ENCODE peak calls at places on chromosomes 3 and 15, in ten cellular contexts. Y is Ammon's horn; W is posterior cingulate gyrus; P is H1; B is chondrocyte; K is pancreas; M is activated CD4-positive, alpha-beta memory T cell treated with anti-CD3 and anti-CD28 coated beads, Interleukin-2, amount 10 ng/mL, durations not matched to agents 7 days and 5 days; Z is NCI-H748 treated with DMSO at 0.1 percent for 48 hours; X is NCI-H2081; U is stimulated activated CD4-positive, alpha-beta T cell treated with anti-CD3 and anti-CD28 coated beads, Interleukin-2, amount 100 ng/mL, for 24 hours. J is an unnamed sample.

GRCh38 chr15:36644156-36644896 is 64.9 kb downstream of the CDIN1 start:
- DNase-seq in Y (no peak), W (no peak), P (no peak), B (no peak), K (no peak), M (no peak), Z (no peak), X (peak; percentile 84), U (no peak), J (no peak)

GRCh38 chr15:74433592-74434259 is at the start of gene SEMA7A:
- DNase-seq in Y (peak; percentile 92), W (peak; percentile 82), P (peak; percentile 89), B (no peak), K (peak; percentile 82), M (peak; percentile 86), Z (peak; percentile 30), X (peak; percentile 64), U (peak; percentile 81), J (peak; percentile 92)

GRCh38 chr15:36208868-36209582 is 370.4 kb upstream of the CDIN1 start:
- DNase-seq in Y (no peak), W (no peak), P (no peak), B (no peak), K (no peak), M (no peak), Z (no peak), X (no peak), U (no peak), J (no peak)

GRCh38 chr3:177498037-177498857 is 301.0 kb upstream of the TBL1XR1 start:
- DNase-seq in Y (no peak), W (no peak), P (no peak), B (no peak), K (peak; percentile 77), M (no peak), Z (no peak), X (no peak), U (no peak), J (no peak)

GRCh38 chr15:74159773-74160172 is 13.7 kb upstream of the ISLR start:
- DNase-seq in Y (no peak), W (no peak), P (no peak), B (no peak), K (no peak), M (no peak), Z (no peak), X (no peak), U (no peak), J (no peak)

GRCh38 chr15:60184579-60184978 is 180.5 kb downstream of the FOXB1 start:
- DNase-seq in Y (no peak), W (no peak), P (no peak), B (no peak), K (no peak), M (no peak), Z (no peak), X (no peak), U (no peak), J (no peak)

GRCh38 chr3:119375510-119375909 is 81.3 kb downstream of the ARHGAP31 start:
- DNase-seq in Y (no peak), W (no peak), P (no peak), B (no peak), K (no peak), M (no peak), Z (no peak), X (no peak), U (no peak), J (no peak)

GRCh38 chr3:126314305-126315082 is 42.7 kb downstream of the KLF15 start:
- DNase-seq in Y (no peak), W (no peak), P (peak; percentile 29), B (no peak), K (no peak), M (no peak), Z (no peak), X (no peak), U (no peak), J (peak; percentile 37)

GRCh38 chr15:71183063-71183462 is 67.8 kb downstream of the THSD4 start:
- DNase-seq in Y (no peak), W (no peak), P (no peak), B (no peak), K (no peak), M (no peak), Z (no peak), X (no peak), U (no peak), J (peak; percentile 9)

GRCh38 chr3:53970656-53971055 is 79.0 kb upstream of the SELENOK start:
- DNase-seq in Y (no peak), W (no peak), P (peak; percentile 50), B (no peak), K (no peak), M (no peak), Z (no peak), X (no peak), U (no peak), J (no peak)

GRCh38 chr3:165451671-165452070 is 255.5 kb upstream of the SLITRK3 start:
- DNase-seq in Y (no peak), W (no peak), P (no peak), B (no peak), K (no peak), M (no peak), Z (no peak), X (no peak), U (no peak), J (no peak)

GRCh38 chr3:100875239-100875638 is 118.0 kb downstream of the ABI3BP start:
- DNase-seq in Y (peak; percentile 32), W (no peak), P (no peak), B (no peak), K (peak; percentile 89), M (no peak), Z (no peak), X (peak; percentile 49), U (no peak), J (no peak)

GRCh38 chr3:152352559-152352958 is 83.8 kb downstream of the MBNL1 start:
- DNase-seq in Y (no peak), W (no peak), P (no peak), B (no peak), K (no peak), M (no peak), Z (no peak), X (no peak), U (no peak), J (no peak)

GRCh38 chr3:57046120-57046519 is 14.3 kb upstream of the SPATA12 start:
- DNase-seq in Y (no peak), W (no peak), P (no peak), B (no peak), K (no peak), M (no peak), Z (no peak), X (no peak), U (no peak), J (no peak)

GRCh38 chr15:33587773-33588172 is 277.0 kb downstream of the RYR3 start:
- DNase-seq in Y (no peak), W (no peak), P (no peak), B (no peak), K (no peak), M (no peak), Z (no peak), X (no peak), U (no peak), J (no peak)

GRCh38 chr3:129747982-129748381 is 141.5 kb upstream of the PLXND1 start:
- DNase-seq in Y (no peak), W (no peak), P (no peak), B (no peak), K (no peak), M (no peak), Z (no peak), X (no peak), U (no peak), J (no peak)

GRCh38 chr15:60651155-60651554 is 172.2 kb upstream of the ICE2 start:
- DNase-seq in Y (no peak), W (no peak), P (no peak), B (no peak), K (no peak), M (no peak), Z (no peak), X (no peak), U (no peak), J (no peak)

GRCh38 chr3:17905996-17906395 is 163.6 kb upstream of the TBC1D5 start:
- DNase-seq in Y (no peak), W (no peak), P (no peak), B (no peak), K (no peak), M (no peak), Z (no peak), X (no peak), U (no peak), J (no peak)

GRCh38 chr15:44836094-44836493 is 99.8 kb downstream of the TRIM69 start:
- DNase-seq in Y (no peak), W (no peak), P (no peak), B (no peak), K (no peak), M (no peak), Z (no peak), X (no peak), U (no peak), J (no peak)

GRCh38 chr3:161137260-161137659 is 32.1 kb upstream of the B3GALNT1 start:
- DNase-seq in Y (no peak), W (no peak), P (no peak), B (no peak), K (no peak), M (no peak), Z (no peak), X (no peak), U (no peak), J (no peak)

GRCh38 chr3:135516143-135516542 is 449.4 kb upstream of the PPP2R3A start:
- DNase-seq in Y (no peak), W (no peak), P (peak; percentile 58), B (no peak), K (no peak), M (no peak), Z (no peak), X (no peak), U (no peak), J (no peak)

J was measured in activated CD8-positive, alpha-beta memory T cell treated with anti-CD3 and anti-CD28 coated beads for 24 hours.